ENCODE peak calls at places on chromosomes 16 and 17, in eight cellular contexts. N is CD4-positive, CD25-positive, alpha-beta regulatory T cell; L is ACHN; K is A549; E is BE2C; G is breast epithelium; F is smooth muscle cell of the brain vasculature; W is heart right ventricle. C is an unnamed sample.

GRCh38 chr17:78753316-78754250 is 28.5 kb downstream of the CYTH1 start:
- DNase-seq in N (no peak), F (no peak), L (no peak), K (no peak), G (no peak), E (no peak), W (no peak), C (no peak)

GRCh38 chr16:2686912-2687507 is 4.7 kb downstream of the KCTD5 start:
- DNase-seq in K (no peak), L (no peak), F (no peak), N (no peak), G (no peak), E (no peak), W (peak; percentile 30), C (no peak)

GRCh38 chr16:49592507-49593422 is 219.2 kb downstream of the C16orf78 start:
- DNase-seq in N (peak; percentile 28), L (peak; percentile 28), G (no peak), W (no peak), K (peak; percentile 69), F (no peak), E (peak; percentile 56), C (no peak)

GRCh38 chr17:57051886-57052342 is 33.1 kb upstream of the AKAP1 start:
- DNase-seq in N (no peak), E (no peak), K (no peak), L (no peak), G (no peak), W (no peak), F (no peak), C (no peak)

GRCh38 chr17:56174421-56174820 is 21.1 kb downstream of the ANKFN1 start:
- DNase-seq in F (no peak), N (no peak), G (no peak), W (no peak), L (no peak), E (no peak), K (no peak), C (no peak)

GRCh38 chr16:11112723-11113348 is 143.2 kb downstream of the SOCS1 start:
- DNase-seq in F (no peak), G (no peak), N (no peak), W (no peak), L (no peak), K (no peak), E (peak; percentile 65), C (no peak)

GRCh38 chr17:7382901-7383300 is 2.0 kb downstream of the TNK1 start:
- DNase-seq in W (no peak), K (no peak), G (no peak), N (no peak), F (no peak), E (no peak), L (no peak), C (no peak)

GRCh38 chr17:31489295-31490018 is 98.0 kb downstream of the RAB11FIP4 start:
- DNase-seq in E (no peak), N (peak; percentile 46), L (no peak), G (no peak), K (no peak), F (no peak), W (no peak), C (peak; percentile 99)

GRCh38 chr17:8532021-8532420 is 96.3 kb downstream of the NDEL1 start:
- DNase-seq in F (no peak), K (peak; percentile 57), E (no peak), N (no peak), G (no peak), W (no peak), L (no peak), C (peak; percentile 75)

GRCh38 chr17:30263552-30264333 is 28.0 kb downstream of the BLMH start:
- DNase-seq in W (no peak), K (no peak), N (no peak), F (no peak), L (peak; percentile 79), G (no peak), E (no peak), C (peak; percentile 67)

GRCh38 chr16:17414421-17414820 is 56.3 kb downstream of the XYLT1 start:
- DNase-seq in L (no peak), F (no peak), K (no peak), G (no peak), E (no peak), W (no peak), N (no peak), C (no peak)

C was measured in Caco-2.